ENCODE peak calls at places on chromosome 12, in nine cellular contexts. One of them, this sample, is unnamed.

GRCh38 chr12:53974084-53975018 is at the start of gene HOTAIR:
- DNase-seq in fibroblast of villous mesenchyme: no peak
- DNase-seq in Kasumi-1: no peak
- DNase-seq in activated CD4-positive, alpha-beta T cell treated with anti-CD3 and anti-CD28 coated beads, Interleukin-2, amount 50 U/mL, for 24 hours: no peak
- DNase-seq in NCI-H748 treated with DMSO at 0.1 percent for 48 hours: no peak
- DNase-seq in stomach: no peak
- DNase-seq in stimulated activated CD8-positive, alpha-beta memory T cell treated with anti-CD3 and anti-CD28 coated beads, Interleukin-4, amount 100 ng/mL, for 1 hour: no peak
- DNase-seq in ELR: peak; percentile 85
- DNase-seq in KG1: no peak
- DNase-seq in this sample: peak; percentile 27

GRCh38 chr12:20105938-20106337 is 262.4 kb upstream of the PDE3A start:
- DNase-seq in stimulated activated CD8-positive, alpha-beta memory T cell treated with anti-CD3 and anti-CD28 coated beads, Interleukin-4, amount 100 ng/mL, for 1 hour: no peak
- DNase-seq in KG1: no peak
- DNase-seq in Kasumi-1: no peak
- DNase-seq in ELR: no peak
- DNase-seq in activated CD4-positive, alpha-beta T cell treated with anti-CD3 and anti-CD28 coated beads, Interleukin-2, amount 50 U/mL, for 24 hours: no peak
- DNase-seq in stomach: no peak
- DNase-seq in fibroblast of villous mesenchyme: peak; percentile 80
- DNase-seq in NCI-H748 treated with DMSO at 0.1 percent for 48 hours: no peak
- DNase-seq in this sample: no peak

GRCh38 chr12:28191018-28191595 is 851 bp downstream of the CCDC91 start:
- DNase-seq in stimulated activated CD8-positive, alpha-beta memory T cell treated with anti-CD3 and anti-CD28 coated beads, Interleukin-4, amount 100 ng/mL, for 1 hour: no peak
- DNase-seq in activated CD4-positive, alpha-beta T cell treated with anti-CD3 and anti-CD28 coated beads, Interleukin-2, amount 50 U/mL, for 24 hours: no peak
- DNase-seq in Kasumi-1: peak; percentile 49
- DNase-seq in fibroblast of villous mesenchyme: no peak
- DNase-seq in NCI-H748 treated with DMSO at 0.1 percent for 48 hours: no peak
- DNase-seq in ELR: peak; percentile 76
- DNase-seq in KG1: no peak
- DNase-seq in stomach: no peak
- DNase-seq in this sample: peak; percentile 28

GRCh38 chr12:54259194-54260011 is 20.5 kb downstream of the CBX5 start:
- DNase-seq in activated CD4-positive, alpha-beta T cell treated with anti-CD3 and anti-CD28 coated beads, Interleukin-2, amount 50 U/mL, for 24 hours: no peak
- DNase-seq in fibroblast of villous mesenchyme: peak; percentile 88
- DNase-seq in stomach: peak; percentile 55
- DNase-seq in KG1: no peak
- DNase-seq in ELR: peak; percentile 95
- DNase-seq in stimulated activated CD8-positive, alpha-beta memory T cell treated with anti-CD3 and anti-CD28 coated beads, Interleukin-4, amount 100 ng/mL, for 1 hour: peak; percentile 26
- DNase-seq in Kasumi-1: peak; percentile 31
- DNase-seq in NCI-H748 treated with DMSO at 0.1 percent for 48 hours: peak; percentile 88
- DNase-seq in this sample: no peak

GRCh38 chr12:116615141-116615861 is 56.1 kb downstream of the MAP1LC3B2 start:
- DNase-seq in activated CD4-positive, alpha-beta T cell treated with anti-CD3 and anti-CD28 coated beads, Interleukin-2, amount 50 U/mL, for 24 hours: no peak
- DNase-seq in ELR: no peak
- DNase-seq in NCI-H748 treated with DMSO at 0.1 percent for 48 hours: no peak
- DNase-seq in KG1: no peak
- DNase-seq in fibroblast of villous mesenchyme: no peak
- DNase-seq in stimulated activated CD8-positive, alpha-beta memory T cell treated with anti-CD3 and anti-CD28 coated beads, Interleukin-4, amount 100 ng/mL, for 1 hour: no peak
- DNase-seq in stomach: no peak
- DNase-seq in Kasumi-1: no peak
- DNase-seq in this sample: no peak

GRCh38 chr12:117188121-117188665 is 2.1 kb downstream of the FBXO21 start:
- DNase-seq in KG1: no peak
- DNase-seq in stimulated activated CD8-positive, alpha-beta memory T cell treated with anti-CD3 and anti-CD28 coated beads, Interleukin-4, amount 100 ng/mL, for 1 hour: no peak
- DNase-seq in NCI-H748 treated with DMSO at 0.1 percent for 48 hours: no peak
- DNase-seq in stomach: no peak
- DNase-seq in ELR: no peak
- DNase-seq in Kasumi-1: no peak
- DNase-seq in activated CD4-positive, alpha-beta T cell treated with anti-CD3 and anti-CD28 coated beads, Interleukin-2, amount 50 U/mL, for 24 hours: no peak
- DNase-seq in fibroblast of villous mesenchyme: no peak
- DNase-seq in this sample: no peak

GRCh38 chr12:20057398-20057797 is 310.9 kb upstream of the PDE3A start:
- DNase-seq in NCI-H748 treated with DMSO at 0.1 percent for 48 hours: no peak
- DNase-seq in Kasumi-1: no peak
- DNase-seq in stimulated activated CD8-positive, alpha-beta memory T cell treated with anti-CD3 and anti-CD28 coated beads, Interleukin-4, amount 100 ng/mL, for 1 hour: no peak
- DNase-seq in fibroblast of villous mesenchyme: no peak
- DNase-seq in activated CD4-positive, alpha-beta T cell treated with anti-CD3 and anti-CD28 coated beads, Interleukin-2, amount 50 U/mL, for 24 hours: no peak
- DNase-seq in ELR: no peak
- DNase-seq in KG1: no peak
- DNase-seq in stomach: no peak
- DNase-seq in this sample: no peak

GRCh38 chr12:129550353-129550752 is 353.5 kb downstream of the TMEM132D start:
- DNase-seq in ELR: no peak
- DNase-seq in NCI-H748 treated with DMSO at 0.1 percent for 48 hours: peak; percentile 99
- DNase-seq in stimulated activated CD8-positive, alpha-beta memory T cell treated with anti-CD3 and anti-CD28 coated beads, Interleukin-4, amount 100 ng/mL, for 1 hour: no peak
- DNase-seq in activated CD4-positive, alpha-beta T cell treated with anti-CD3 and anti-CD28 coated beads, Interleukin-2, amount 50 U/mL, for 24 hours: no peak
- DNase-seq in stomach: peak; percentile 81
- DNase-seq in fibroblast of villous mesenchyme: no peak
- DNase-seq in KG1: no peak
- DNase-seq in Kasumi-1: no peak
- DNase-seq in this sample: no peak

GRCh38 chr12:716506-716905 is 35.9 kb upstream of the WNK1 start:
- DNase-seq in NCI-H748 treated with DMSO at 0.1 percent for 48 hours: no peak
- DNase-seq in Kasumi-1: no peak
- DNase-seq in stomach: no peak
- DNase-seq in activated CD4-positive, alpha-beta T cell treated with anti-CD3 and anti-CD28 coated beads, Interleukin-2, amount 50 U/mL, for 24 hours: no peak
- DNase-seq in KG1: no peak
- DNase-seq in ELR: no peak
- DNase-seq in fibroblast of villous mesenchyme: no peak
- DNase-seq in stimulated activated CD8-positive, alpha-beta memory T cell treated with anti-CD3 and anti-CD28 coated beads, Interleukin-4, amount 100 ng/mL, for 1 hour: no peak
- DNase-seq in this sample: no peak

GRCh38 chr12:25119020-25119419 is 75.9 kb downstream of the DNAI7 start:
- DNase-seq in Kasumi-1: no peak
- DNase-seq in ELR: peak; percentile 12
- DNase-seq in NCI-H748 treated with DMSO at 0.1 percent for 48 hours: no peak
- DNase-seq in activated CD4-positive, alpha-beta T cell treated with anti-CD3 and anti-CD28 coated beads, Interleukin-2, amount 50 U/mL, for 24 hours: no peak
- DNase-seq in stomach: no peak
- DNase-seq in KG1: no peak
- DNase-seq in stimulated activated CD8-positive, alpha-beta memory T cell treated with anti-CD3 and anti-CD28 coated beads, Interleukin-4, amount 100 ng/mL, for 1 hour: no peak
- DNase-seq in fibroblast of villous mesenchyme: no peak
- DNase-seq in this sample: no peak

GRCh38 chr12:39505025-39505424 is 62.1 kb upstream of the KIF21A start:
- DNase-seq in stimulated activated CD8-positive, alpha-beta memory T cell treated with anti-CD3 and anti-CD28 coated beads, Interleukin-4, amount 100 ng/mL, for 1 hour: no peak
- DNase-seq in stomach: no peak
- DNase-seq in KG1: no peak
- DNase-seq in activated CD4-positive, alpha-beta T cell treated with anti-CD3 and anti-CD28 coated beads, Interleukin-2, amount 50 U/mL, for 24 hours: no peak
- DNase-seq in NCI-H748 treated with DMSO at 0.1 percent for 48 hours: no peak
- DNase-seq in fibroblast of villous mesenchyme: no peak
- DNase-seq in Kasumi-1: no peak
- DNase-seq in ELR: peak; percentile 3
- DNase-seq in this sample: no peak

GRCh38 chr12:16300222-16300621 is 22.7 kb upstream of the SLC15A5 start:
- DNase-seq in stimulated activated CD8-positive, alpha-beta memory T cell treated with anti-CD3 and anti-CD28 coated beads, Interleukin-4, amount 100 ng/mL, for 1 hour: no peak
- DNase-seq in activated CD4-positive, alpha-beta T cell treated with anti-CD3 and anti-CD28 coated beads, Interleukin-2, amount 50 U/mL, for 24 hours: no peak
- DNase-seq in KG1: no peak
- DNase-seq in NCI-H748 treated with DMSO at 0.1 percent for 48 hours: no peak
- DNase-seq in stomach: no peak
- DNase-seq in fibroblast of villous mesenchyme: peak; percentile 24
- DNase-seq in ELR: no peak
- DNase-seq in Kasumi-1: no peak
- DNase-seq in this sample: no peak

GRCh38 chr12:51448618-51449256 is 24.1 kb downstream of the SLC4A8 start:
- DNase-seq in activated CD4-positive, alpha-beta T cell treated with anti-CD3 and anti-CD28 coated beads, Interleukin-2, amount 50 U/mL, for 24 hours: no peak
- DNase-seq in ELR: no peak
- DNase-seq in fibroblast of villous mesenchyme: no peak
- DNase-seq in KG1: no peak
- DNase-seq in NCI-H748 treated with DMSO at 0.1 percent for 48 hours: no peak
- DNase-seq in Kasumi-1: peak; percentile 7
- DNase-seq in stomach: no peak
- DNase-seq in stimulated activated CD8-positive, alpha-beta memory T cell treated with anti-CD3 and anti-CD28 coated beads, Interleukin-4, amount 100 ng/mL, for 1 hour: no peak
- DNase-seq in this sample: peak; percentile 69

GRCh38 chr12:74725154-74725553 is 187.5 kb downstream of the ATXN7L3B start:
- DNase-seq in KG1: no peak
- DNase-seq in ELR: peak; percentile 35
- DNase-seq in stomach: no peak
- DNase-seq in Kasumi-1: no peak
- DNase-seq in stimulated activated CD8-positive, alpha-beta memory T cell treated with anti-CD3 and anti-CD28 coated beads, Interleukin-4, amount 100 ng/mL, for 1 hour: no peak
- DNase-seq in fibroblast of villous mesenchyme: peak; percentile 1
- DNase-seq in activated CD4-positive, alpha-beta T cell treated with anti-CD3 and anti-CD28 coated beads, Interleukin-2, amount 50 U/mL, for 24 hours: no peak
- DNase-seq in NCI-H748 treated with DMSO at 0.1 percent for 48 hours: no peak
- DNase-seq in this sample: no peak

GRCh38 chr12:83575326-83575725 is 888.6 kb downstream of the TMTC2 start:
- DNase-seq in Kasumi-1: no peak
- DNase-seq in stomach: no peak
- DNase-seq in activated CD4-positive, alpha-beta T cell treated with anti-CD3 and anti-CD28 coated beads, Interleukin-2, amount 50 U/mL, for 24 hours: no peak
- DNase-seq in ELR: no peak
- DNase-seq in stimulated activated CD8-positive, alpha-beta memory T cell treated with anti-CD3 and anti-CD28 coated beads, Interleukin-4, amount 100 ng/mL, for 1 hour: no peak
- DNase-seq in fibroblast of villous mesenchyme: no peak
- DNase-seq in KG1: no peak
- DNase-seq in NCI-H748 treated with DMSO at 0.1 percent for 48 hours: no peak
- DNase-seq in this sample: no peak

GRCh38 chr12:64600164-64600561 is 10.1 kb upstream of the RASSF3 start:
- DNase-seq in activated CD4-positive, alpha-beta T cell treated with anti-CD3 and anti-CD28 coated beads, Interleukin-2, amount 50 U/mL, for 24 hours: no peak
- DNase-seq in stomach: no peak
- DNase-seq in ELR: no peak
- DNase-seq in stimulated activated CD8-positive, alpha-beta memory T cell treated with anti-CD3 and anti-CD28 coated beads, Interleukin-4, amount 100 ng/mL, for 1 hour: no peak
- DNase-seq in fibroblast of villous mesenchyme: no peak
- DNase-seq in KG1: no peak
- DNase-seq in Kasumi-1: no peak
- DNase-seq in NCI-H748 treated with DMSO at 0.1 percent for 48 hours: peak; percentile 94
- DNase-seq in this sample: no peak

GRCh38 chr12:79935624-79936040 is 735 bp upstream of the PPP1R12A start:
- DNase-seq in NCI-H748 treated with DMSO at 0.1 percent for 48 hours: no peak
- DNase-seq in KG1: no peak
- DNase-seq in activated CD4-positive, alpha-beta T cell treated with anti-CD3 and anti-CD28 coated beads, Interleukin-2, amount 50 U/mL, for 24 hours: no peak
- DNase-seq in stimulated activated CD8-positive, alpha-beta memory T cell treated with anti-CD3 and anti-CD28 coated beads, Interleukin-4, amount 100 ng/mL, for 1 hour: no peak
- DNase-seq in Kasumi-1: peak; percentile 37
- DNase-seq in ELR: peak; percentile 39
- DNase-seq in fibroblast of villous mesenchyme: peak; percentile 47
- DNase-seq in stomach: no peak
- DNase-seq in this sample: peak; percentile 33

This sample was measured in MV-4-11.